ENCODE peak calls at places on chromosomes 7 and 10, in six cellular contexts. Y is trophoblast cell, H is IMR-90, W is neuronal stem cell, M is mesendoderm, B is H1. L is an unnamed sample.

GRCh38 chr7:158274404-158274811 is 313.2 kb downstream of the PTPRN2 start:
- DNase-seq in B (no peak), Y (no peak), W (no peak), H (no peak), M (no peak), L (peak; percentile 24)

GRCh38 chr7:50296799-50297198 is 7.7 kb upstream of the IKZF1 start:
- DNase-seq in Y (no peak), W (no peak), M (no peak), B (no peak), H (no peak), L (no peak)

GRCh38 chr7:140745654-140746053 is 49.1 kb downstream of the NDUFB2 start:
- DNase-seq in M (no peak), W (no peak), H (no peak), Y (no peak), B (no peak), L (no peak)

GRCh38 chr7:31791881-31792280 is 104.9 kb downstream of the PPP1R17 start:
- DNase-seq in B (no peak), Y (no peak), H (peak; percentile 72), M (no peak), W (no peak), L (no peak)

GRCh38 chr10:93059975-93060886 is at the start of gene CYP26C1:
- DNase-seq in Y (no peak), M (no peak), H (no peak), W (no peak), B (no peak), L (peak; percentile 47)

GRCh38 chr10:121498071-121498470 is 100.2 kb downstream of the FGFR2 start:
- DNase-seq in H (no peak), W (no peak), B (no peak), Y (no peak), M (peak; percentile 40), L (no peak)

GRCh38 chr10:109427421-109427820 is 495.9 kb downstream of the XPNPEP1 start:
- DNase-seq in M (peak; percentile 33), H (peak; percentile 51), B (no peak), Y (peak; percentile 3), W (no peak), L (no peak)

GRCh38 chr10:77873558-77874380 is 52.8 kb downstream of the DLG5 start:
- DNase-seq in W (no peak), B (no peak), M (peak; percentile 67), Y (no peak), H (peak; percentile 42), L (no peak)

GRCh38 chr7:130207642-130208041 is at the start of gene SSMEM1:
- DNase-seq in W (no peak), Y (no peak), H (peak; percentile 84), B (no peak), M (no peak), L (no peak)

GRCh38 chr7:2493205-2493604 is 17.0 kb upstream of the GRIFIN start:
- DNase-seq in W (no peak), M (no peak), B (no peak), H (peak; percentile 37), Y (no peak), L (no peak)

GRCh38 chr7:75951506-75951905 is 36.6 kb downstream of the POR start:
- DNase-seq in W (no peak), M (no peak), H (peak; percentile 68), Y (peak; percentile 95), B (no peak), L (no peak)

GRCh38 chr7:139619367-139619657 is 95.8 kb downstream of the CLEC2L start:
- DNase-seq in W (no peak), Y (no peak), B (no peak), M (no peak), H (peak; percentile 82), L (no peak)

GRCh38 chr7:111985802-111986201 is 220.4 kb downstream of the DOCK4 start:
- DNase-seq in Y (no peak), W (no peak), B (no peak), H (no peak), M (no peak), L (no peak)

GRCh38 chr7:115410972-115411686 is 489.2 kb downstream of the MDFIC start:
- DNase-seq in H (no peak), W (no peak), Y (no peak), M (no peak), B (no peak), L (no peak)

GRCh38 chr7:76202666-76203030 is 952 bp downstream of the SRRM3 start:
- DNase-seq in H (no peak), M (peak; percentile 30), Y (no peak), B (no peak), W (no peak), L (peak; percentile 33)

GRCh38 chr7:102834999-102835398 is 77.8 kb upstream of the LRRC17 start:
- DNase-seq in H (peak; percentile 91), B (no peak), Y (no peak), M (no peak), W (no peak), L (no peak)

GRCh38 chr10:26931223-26931622 is 70.5 kb upstream of the ABI1 start:
- DNase-seq in M (peak; percentile 74), W (no peak), Y (peak; percentile 59), H (no peak), B (peak; percentile 71), L (peak; percentile 85)

GRCh38 chr7:50653116-50653854 is 88.1 kb upstream of the DDC start:
- DNase-seq in M (no peak), W (no peak), B (peak; percentile 40), Y (no peak), H (no peak), L (no peak)

GRCh38 chr7:46226860-46227259 is 305.8 kb upstream of the IGFBP3 start:
- DNase-seq in B (no peak), Y (no peak), H (peak; percentile 40), M (no peak), W (no peak), L (no peak)

GRCh38 chr7:88635149-88635548 is 124.4 kb upstream of the ZNF804B start:
- DNase-seq in W (peak; percentile 3), Y (no peak), H (no peak), M (peak; percentile 88), B (no peak), L (no peak)

GRCh38 chr7:77800158-77800557 is 1.6 kb downstream of the PHTF2 start:
- DNase-seq in W (no peak), H (peak; percentile 57), B (no peak), M (no peak), Y (no peak), L (no peak)

GRCh38 chr7:129136887-129137647 is 7.4 kb upstream of the TSPAN33 start:
- DNase-seq in Y (no peak), H (no peak), W (no peak), B (no peak), M (no peak), L (no peak)

GRCh38 chr7:148084138-148084537 is 506.4 kb upstream of the C7orf33 start:
- DNase-seq in Y (peak; percentile 15), H (peak; percentile 19), W (peak; percentile 59), B (no peak), M (peak; percentile 78), L (peak; percentile 64)

GRCh38 chr10:31745612-31746376 is 182.8 kb downstream of the ARHGAP12 start:
- DNase-seq in W (no peak), Y (peak; percentile 19), B (no peak), H (peak; percentile 97), M (no peak), L (no peak)

GRCh38 chr10:16986406-16987128 is 143.0 kb downstream of the CUBN start:
- DNase-seq in B (no peak), M (no peak), W (no peak), Y (no peak), H (peak; percentile 88), L (no peak)
- H2BK120ac ChIP-seq in B (no peak overlapping the region), M (no peak overlapping the region), W (no peak overlapping the region), Y (no peak overlapping the region), H (peak overlapping the region; percentile 97), L (no peak overlapping the region)

DNA sequence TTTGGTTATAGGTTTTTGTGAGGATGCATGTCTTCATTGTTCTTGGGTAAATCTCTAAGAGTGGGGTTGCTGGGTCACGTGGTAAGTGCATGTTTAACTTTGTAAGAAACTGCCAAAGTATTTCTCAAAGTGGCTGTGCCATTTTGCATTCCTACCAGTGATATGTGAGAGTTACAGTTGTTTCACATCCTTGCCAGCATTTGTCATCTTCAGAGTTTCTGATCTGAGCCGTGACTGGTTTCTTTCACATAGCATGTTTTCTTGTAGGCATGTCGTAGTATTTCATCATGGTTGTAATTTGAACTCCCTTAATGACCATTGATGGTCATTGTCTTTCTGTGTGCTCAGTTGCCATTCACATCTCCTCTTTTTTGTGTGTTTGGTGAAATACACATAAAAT is 286.0 kb downstream of the RNLS start:
- DNase-seq in H (peak; percentile 4), M (peak; percentile 26), B (no peak), W (no peak), Y (no peak), L (no peak)
- H3K4me2 ChIP-seq in H (no peak overlapping the region), M (no peak overlapping the region), B (no peak overlapping the region), W (no peak overlapping the region), Y (no peak overlapping the region), L (no peak overlapping the region)

GRCh38 chr7:17601921-17602320 is 303.5 kb downstream of the AHR start:
- DNase-seq in W (no peak), M (no peak), H (no peak), Y (no peak), B (no peak), L (no peak)
- H2BK120ac ChIP-seq in W (no peak overlapping the region), M (no peak overlapping the region), H (peak overlapping the region; percentile 45), Y (no peak overlapping the region), B (no peak overlapping the region), L (no peak overlapping the region)

GRCh38 chr7:94512735-94513564 is 3.3 kb downstream of the CASD1 start:
- DNase-seq in H (no peak), W (no peak), Y (no peak), B (no peak), M (no peak), L (no peak)
- H3K4me2 ChIP-seq in H (no peak overlapping the region), W (no peak overlapping the region), Y (no peak overlapping the region), B (no peak overlapping the region), M (peak overlapping the region; percentile 28), L (no peak overlapping the region)